ENCODE peak calls at places on chromosomes 11 and 22, in six cellular contexts. A is dorsolateral prefrontal cortex; I is pancreas; Z is left colon; E is stimulated activated CD4-positive, alpha-beta T cell treated with anti-CD3 and anti-CD28 coated beads, Interleukin-12 subunit alpha, Interleukin-12 subunit beta, amount 100 ng/mL, for 4 hours; K is heart left ventricle. M is an unnamed sample.

GRCh38 chr11:130180491-130180890 is 20.9 kb downstream of the ST14 start:
- DNase-seq in A (no peak), I (no peak), Z (no peak), E (no peak), K (no peak), M (no peak)

GRCh38 chr11:65586676-65587075 is 8.9 kb downstream of the KCNK7 start:
- DNase-seq in A (no peak), I (no peak), Z (no peak), E (no peak), K (no peak), M (no peak)

GRCh38 chr11:118214210-118214914 is 10.4 kb downstream of the JAML start:
- DNase-seq in A (no peak), I (no peak), Z (peak), E (no peak), K (peak), M (no peak)

GRCh38 chr11:120032766-120033390 is 105.0 kb downstream of the TRIM29 start:
- DNase-seq in A (no peak), I (no peak), Z (no peak), E (no peak), K (no peak), M (no peak)

GRCh38 chr11:35265755-35266454 is 126.9 kb downstream of the CD44 start:
- DNase-seq in A (no peak), I (no peak), Z (no peak), E (no peak), K (no peak), M (no peak)

GRCh38 chr11:61369372-61370348 is 7.5 kb downstream of the TMEM138 start:
- DNase-seq in A (no peak), I (no peak), Z (no peak), E (no peak), K (peak), M (peak)

GRCh38 chr11:110447897-110448522 is 18.3 kb downstream of the FDX1 start:
- DNase-seq in A (no peak), I (no peak), Z (no peak), E (no peak), K (no peak), M (no peak)

GRCh38 chr11:34051349-34052035 is at the start of gene CAPRIN1:
- DNase-seq in A (peak), I (peak), Z (peak), E (peak), K (peak), M (peak)

GRCh38 chr11:110463153-110463552 is 33.4 kb downstream of the FDX1 start:
- DNase-seq in A (peak), I (no peak), Z (peak), E (no peak), K (no peak), M (peak)

GRCh38 chr11:129997513-129997912 is 5.1 kb downstream of the PRDM10 start:
- DNase-seq in A (no peak), I (no peak), Z (no peak), E (no peak), K (no peak), M (no peak)

GRCh38 chr11:8732748-8733241 is 50.2 kb downstream of the RPL27A start:
- DNase-seq in A (peak), I (peak), Z (no peak), E (no peak), K (peak), M (peak)

GRCh38 chr11:1005913-1006312 is 30.6 kb downstream of the MUC6 start:
- DNase-seq in A (peak), I (peak), Z (no peak), E (no peak), K (no peak), M (no peak)

GRCh38 chr11:57407521-57407920 is 17.1 kb upstream of the PRG2 start:
- DNase-seq in A (no peak), I (no peak), Z (no peak), E (no peak), K (no peak), M (no peak)

GRCh38 chr11:84130646-84131427 is 844.7 kb upstream of the CCDC90B start:
- DNase-seq in A (no peak), I (no peak), Z (no peak), E (no peak), K (no peak), M (no peak)

GRCh38 chr11:85595285-85595884 is 31.8 kb downstream of the DLG2 start:
- DNase-seq in A (no peak), I (no peak), Z (no peak), E (no peak), K (no peak), M (no peak)

GRCh38 chr11:117706322-117706814 is 90.6 kb downstream of the DSCAML1 start:
- DNase-seq in A (no peak), I (no peak), Z (no peak), E (no peak), K (no peak), M (no peak)

GRCh38 chr22:35312198-35313059 is 12.7 kb downstream of the TOM1 start:
- DNase-seq in A (no peak), I (no peak), Z (peak), E (no peak), K (no peak), M (peak)

GRCh38 chr11:119103793-119104192 is 2.1 kb upstream of the DPAGT1 start:
- DNase-seq in A (no peak), I (no peak), Z (no peak), E (no peak), K (no peak), M (no peak)

GRCh38 chr22:20546541-20546950 is 39.1 kb downstream of the MED15 start:
- DNase-seq in A (no peak), I (no peak), Z (no peak), E (no peak), K (no peak), M (no peak)

GRCh38 chr11:130527648-130528300 is 79.3 kb downstream of the ADAMTS15 start:
- DNase-seq in A (no peak), I (no peak), Z (no peak), E (no peak), K (peak), M (no peak)

GRCh38 chr22:43152355-43153071 is 1.2 kb downstream of the TSPO start:
- DNase-seq in A (peak), I (peak), Z (peak), E (peak), K (peak), M (peak)

M was measured in mucosa of descending colon.